ENCODE peak calls at places on chromosomes 16 and 17, in six cellular contexts. One of them, this sample, is unnamed.

GRCh38 chr17:38730526-38731379 is 612 bp downstream of the CISD3 start:
- DNase-seq in K562: no peak
- DNase-seq in H1: peak; percentile 77
- DNase-seq in HepG2: peak; percentile 90
- DNase-seq in GM12891: no peak
- DNase-seq in GM12878: no peak
- DNase-seq in this sample: no peak

GRCh38 chr16:181668-182021 is 1.4 kb downstream of the HBQ1 start:
- DNase-seq in H1: no peak
- DNase-seq in GM12891: no peak
- DNase-seq in K562: no peak
- DNase-seq in HepG2: no peak
- DNase-seq in GM12878: no peak
- DNase-seq in this sample: no peak

GRCh38 chr17:75913537-75914210 is 9.0 kb upstream of the MRPL38 start:
- DNase-seq in K562: no peak
- DNase-seq in H1: no peak
- DNase-seq in HepG2: no peak
- DNase-seq in GM12891: no peak
- DNase-seq in GM12878: no peak
- DNase-seq in this sample: no peak

GRCh38 chr16:8026450-8026849 is 563.9 kb downstream of the TMEM114 start:
- DNase-seq in H1: peak; percentile 69
- DNase-seq in HepG2: no peak
- DNase-seq in GM12891: no peak
- DNase-seq in K562: peak; percentile 24
- DNase-seq in GM12878: no peak
- DNase-seq in this sample: no peak

GRCh38 chr16:31842864-31843263 is 30.7 kb upstream of the ZNF267 start:
- DNase-seq in GM12878: no peak
- DNase-seq in GM12891: no peak
- DNase-seq in H1: no peak
- DNase-seq in HepG2: no peak
- DNase-seq in K562: no peak
- DNase-seq in this sample: no peak

GRCh38 chr17:48055531-48056245 is 7.5 kb downstream of the NFE2L1 start:
- DNase-seq in H1: peak; percentile 64
- DNase-seq in GM12878: peak; percentile 38
- DNase-seq in K562: no peak
- DNase-seq in GM12891: no peak
- DNase-seq in HepG2: no peak
- DNase-seq in this sample: no peak

GRCh38 chr16:30574678-30575077 is 3.2 kb upstream of the ZNF688 start:
- DNase-seq in GM12891: no peak
- DNase-seq in H1: no peak
- DNase-seq in K562: no peak
- DNase-seq in HepG2: no peak
- DNase-seq in GM12878: no peak
- DNase-seq in this sample: no peak

GRCh38 chr17:28166478-28166877 is 124.0 kb downstream of the NLK start:
- DNase-seq in H1: no peak
- DNase-seq in GM12878: no peak
- DNase-seq in GM12891: no peak
- DNase-seq in HepG2: no peak
- DNase-seq in K562: no peak
- DNase-seq in this sample: no peak

GRCh38 chr17:5892897-5893656 is 177.1 kb upstream of the WSCD1 start:
- DNase-seq in GM12878: no peak
- DNase-seq in HepG2: no peak
- DNase-seq in H1: no peak
- DNase-seq in GM12891: no peak
- DNase-seq in K562: no peak
- DNase-seq in this sample: no peak

GRCh38 chr16:66510711-66511614 is 39.0 kb downstream of the TK2 start:
- DNase-seq in K562: no peak
- DNase-seq in HepG2: no peak
- DNase-seq in GM12878: no peak
- DNase-seq in H1: no peak
- DNase-seq in GM12891: no peak
- DNase-seq in this sample: no peak

GRCh38 chr17:47847341-47848197 is 3.4 kb downstream of the SP6 start:
- DNase-seq in K562: no peak
- DNase-seq in GM12891: no peak
- DNase-seq in GM12878: no peak
- DNase-seq in H1: peak; percentile 91
- DNase-seq in HepG2: no peak
- DNase-seq in this sample: no peak

GRCh38 chr17:79670537-79671386 is 59.9 kb upstream of the RBFOX3 start:
- DNase-seq in GM12891: no peak
- DNase-seq in GM12878: no peak
- DNase-seq in H1: no peak
- DNase-seq in HepG2: no peak
- DNase-seq in K562: no peak
- DNase-seq in this sample: no peak

GRCh38 chr17:72373910-72374741 is 253.3 kb downstream of the SOX9 start:
- DNase-seq in HepG2: no peak
- DNase-seq in GM12891: no peak
- DNase-seq in K562: no peak
- DNase-seq in GM12878: no peak
- DNase-seq in H1: no peak
- DNase-seq in this sample: no peak

GRCh38 chr17:67125417-67125816 is 81.1 kb downstream of the CACNG1 start:
- DNase-seq in K562: peak; percentile 22
- DNase-seq in H1: no peak
- DNase-seq in GM12891: no peak
- DNase-seq in HepG2: no peak
- DNase-seq in GM12878: no peak
- DNase-seq in this sample: no peak

GRCh38 chr17:39132192-39132600 is 19.2 kb downstream of the PLXDC1 start:
- DNase-seq in GM12891: no peak
- DNase-seq in K562: peak; percentile 68
- DNase-seq in HepG2: no peak
- DNase-seq in GM12878: no peak
- DNase-seq in H1: no peak
- DNase-seq in this sample: no peak

GRCh38 chr16:12433691-12434390 is 369.8 kb downstream of the CPPED1 start:
- DNase-seq in K562: no peak
- DNase-seq in HepG2: peak; percentile 41
- DNase-seq in GM12891: no peak
- DNase-seq in GM12878: no peak
- DNase-seq in H1: no peak
- DNase-seq in this sample: no peak

GRCh38 chr16:12437761-12438440 is 365.8 kb downstream of the CPPED1 start:
- DNase-seq in GM12891: no peak
- DNase-seq in GM12878: no peak
- DNase-seq in HepG2: no peak
- DNase-seq in H1: no peak
- DNase-seq in K562: no peak
- DNase-seq in this sample: no peak

GRCh38 chr16:12434567-12434966 is 369.1 kb downstream of the CPPED1 start:
- DNase-seq in GM12891: no peak
- DNase-seq in K562: no peak
- DNase-seq in GM12878: no peak
- DNase-seq in H1: no peak
- DNase-seq in HepG2: no peak
- DNase-seq in this sample: no peak

GRCh38 chr16:12435730-12436129 is 368.0 kb downstream of the CPPED1 start:
- DNase-seq in GM12878: no peak
- DNase-seq in GM12891: no peak
- DNase-seq in K562: no peak
- DNase-seq in H1: no peak
- DNase-seq in HepG2: no peak
- DNase-seq in this sample: no peak

DNA sequence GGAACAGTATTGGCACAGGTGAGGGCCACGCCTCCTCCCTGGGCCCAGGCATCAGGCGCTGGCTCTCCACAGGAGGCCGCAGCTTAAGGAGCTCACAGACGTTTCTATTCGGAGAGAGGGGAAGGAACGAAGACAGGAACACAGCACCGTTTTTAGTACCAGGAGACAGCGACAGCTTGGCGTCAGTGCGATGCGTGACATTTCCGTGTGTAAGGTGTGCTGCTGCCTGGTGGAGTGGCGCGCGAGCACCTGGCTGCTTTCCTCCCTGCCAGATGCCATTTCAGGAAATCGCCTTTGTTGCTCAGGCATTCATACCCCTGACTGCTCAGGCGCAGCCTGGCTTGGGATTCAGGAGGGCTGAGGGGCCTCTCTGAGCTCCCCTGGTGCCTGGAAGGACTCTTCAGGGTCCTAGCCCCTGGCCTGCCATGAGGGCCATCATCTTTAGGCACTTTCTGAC is 367.5 kb downstream of the CPPED1 start:
- DNase-seq in GM12891: no peak
- DNase-seq in K562: no peak
- DNase-seq in H1: peak; percentile 74
- DNase-seq in HepG2: no peak
- DNase-seq in GM12878: no peak
- DNase-seq in this sample: no peak
- TF ChIP-seq POLR2A in GM12891: no peak
- TF ChIP-seq POLR2A in K562: no peak
- TF ChIP-seq POLR2A in H1: no peak
- TF ChIP-seq POLR2A in HepG2: no peak
- TF ChIP-seq POLR2A in GM12878: no peak
- TF ChIP-seq POLR2A in this sample: no peak

DNA sequence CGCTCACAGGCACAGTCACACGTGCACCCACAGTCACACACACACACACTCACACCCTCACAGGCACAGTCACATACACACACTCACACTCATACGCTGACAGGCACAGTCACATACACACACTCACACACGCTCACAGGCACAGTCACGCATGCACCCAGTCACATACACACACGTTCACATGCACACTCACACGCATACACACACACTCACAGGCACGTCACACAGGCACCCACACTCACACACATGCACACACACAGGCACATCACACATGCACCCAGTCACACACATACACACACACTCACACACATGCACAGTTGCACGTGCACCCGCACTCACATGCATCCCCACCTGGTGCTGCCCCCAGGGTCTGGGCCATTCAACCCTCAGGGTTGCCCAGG is 46.1 kb upstream of the CBFA2T3 start:
- DNase-seq in GM12878: no peak
- DNase-seq in GM12891: no peak
- DNase-seq in H1: no peak
- DNase-seq in HepG2: no peak
- DNase-seq in K562: no peak
- DNase-seq in this sample: no peak
- TF ChIP-seq TAF1 in GM12878: no peak
- TF ChIP-seq TAF1 in GM12891: no peak
- TF ChIP-seq TAF1 in H1: no peak
- TF ChIP-seq TAF1 in HepG2: no peak
- TF ChIP-seq TAF1 in K562: no peak
- TF ChIP-seq TAF1 in this sample: no peak

GRCh38 chr17:17822189-17822978 is 14.4 kb downstream of the SREBF1 start:
- DNase-seq in H1: no peak
- DNase-seq in GM12891: no peak
- DNase-seq in GM12878: no peak
- DNase-seq in HepG2: no peak
- DNase-seq in K562: no peak
- DNase-seq in this sample: no peak
- TF ChIP-seq POLR2A in H1: no peak
- TF ChIP-seq POLR2A in GM12891: no peak
- TF ChIP-seq POLR2A in GM12878: no peak
- TF ChIP-seq POLR2A in HepG2: no peak
- TF ChIP-seq POLR2A in K562: no peak
- TF ChIP-seq POLR2A in this sample: no peak

GRCh38 chr16:86517652-86518258 is 7.4 kb downstream of the FOXF1 start:
- DNase-seq in GM12878: no peak
- DNase-seq in K562: peak; percentile 65
- DNase-seq in H1: peak; percentile 82
- DNase-seq in HepG2: peak; percentile 47
- DNase-seq in GM12891: no peak
- DNase-seq in this sample: no peak
- TF ChIP-seq TAF1 in GM12878: no peak
- TF ChIP-seq TAF1 in K562: no peak
- TF ChIP-seq TAF1 in H1: no peak
- TF ChIP-seq TAF1 in HepG2: no peak
- TF ChIP-seq TAF1 in GM12891: no peak
- TF ChIP-seq TAF1 in this sample: no peak

GRCh38 chr16:2971985-2972784 is 3.0 kb downstream of the PAQR4 start:
- DNase-seq in HepG2: no peak
- DNase-seq in H1: no peak
- DNase-seq in GM12891: no peak
- DNase-seq in GM12878: no peak
- DNase-seq in K562: no peak
- DNase-seq in this sample: no peak
- TF ChIP-seq POLR2A in HepG2: peak; percentile 11
- TF ChIP-seq POLR2A in H1: no peak
- TF ChIP-seq POLR2A in GM12891: no peak
- TF ChIP-seq POLR2A in GM12878: no peak
- TF ChIP-seq POLR2A in K562: peak; percentile 70
- TF ChIP-seq POLR2A in this sample: no peak

This sample was measured in GM12892.